ENCODE peak calls at places on chromosomes 2 and 18, in six cellular contexts. One of them, this sample, is unnamed.

GRCh38 chr2:158407031-158407430 is 49.5 kb downstream of the CCDC148 start:
- DNase-seq in T-cell: no peak
- DNase-seq in psoas muscle: no peak
- DNase-seq in PC-9: no peak
- DNase-seq in A549: no peak
- DNase-seq in fibroblast of villous mesenchyme: no peak
- DNase-seq in this sample: no peak

GRCh38 chr2:151206446-151206968 is 55.2 kb downstream of the RBM43 start:
- DNase-seq in PC-9: no peak
- DNase-seq in A549: no peak
- DNase-seq in psoas muscle: no peak
- DNase-seq in fibroblast of villous mesenchyme: no peak
- DNase-seq in T-cell: no peak
- DNase-seq in this sample: no peak

GRCh38 chr2:44802409-44803099 is 138.9 kb upstream of the SIX3 start:
- DNase-seq in A549: no peak
- DNase-seq in fibroblast of villous mesenchyme: no peak
- DNase-seq in T-cell: no peak
- DNase-seq in PC-9: no peak
- DNase-seq in psoas muscle: no peak
- DNase-seq in this sample: no peak

GRCh38 chr2:238638100-238638981 is 209.5 kb upstream of the TWIST2 start:
- DNase-seq in A549: no peak
- DNase-seq in psoas muscle: no peak
- DNase-seq in fibroblast of villous mesenchyme: no peak
- DNase-seq in T-cell: no peak
- DNase-seq in PC-9: no peak
- DNase-seq in this sample: no peak

GRCh38 chr2:151632993-151633592 is 101.2 kb downstream of the NEB start:
- DNase-seq in T-cell: no peak
- DNase-seq in psoas muscle: no peak
- DNase-seq in A549: peak
- DNase-seq in fibroblast of villous mesenchyme: peak
- DNase-seq in PC-9: no peak
- DNase-seq in this sample: peak

GRCh38 chr2:28761420-28761819 is 9.8 kb downstream of the PPP1CB start:
- DNase-seq in PC-9: no peak
- DNase-seq in psoas muscle: no peak
- DNase-seq in T-cell: no peak
- DNase-seq in A549: no peak
- DNase-seq in fibroblast of villous mesenchyme: no peak
- DNase-seq in this sample: no peak

GRCh38 chr2:165196411-165196810 is 7.4 kb downstream of the SCN3A start:
- DNase-seq in PC-9: no peak
- DNase-seq in A549: no peak
- DNase-seq in T-cell: no peak
- DNase-seq in fibroblast of villous mesenchyme: no peak
- DNase-seq in psoas muscle: no peak
- DNase-seq in this sample: no peak

GRCh38 chr2:37506407-37507068 is 162.1 kb downstream of the QPCT start:
- DNase-seq in fibroblast of villous mesenchyme: peak
- DNase-seq in A549: no peak
- DNase-seq in PC-9: no peak
- DNase-seq in psoas muscle: no peak
- DNase-seq in T-cell: no peak
- DNase-seq in this sample: peak

GRCh38 chr18:47160256-47160655 is 10.0 kb upstream of the HDHD2 start:
- DNase-seq in fibroblast of villous mesenchyme: no peak
- DNase-seq in A549: no peak
- DNase-seq in psoas muscle: no peak
- DNase-seq in PC-9: no peak
- DNase-seq in T-cell: no peak
- DNase-seq in this sample: no peak

GRCh38 chr2:222288590-222289279 is 10.1 kb downstream of the PAX3 start:
- DNase-seq in T-cell: no peak
- DNase-seq in PC-9: no peak
- DNase-seq in fibroblast of villous mesenchyme: no peak
- DNase-seq in A549: no peak
- DNase-seq in psoas muscle: no peak
- DNase-seq in this sample: no peak

GRCh38 chr2:236728916-236729670 is 159.5 kb downstream of the ACKR3 start:
- DNase-seq in A549: no peak
- DNase-seq in PC-9: no peak
- DNase-seq in T-cell: no peak
- DNase-seq in fibroblast of villous mesenchyme: no peak
- DNase-seq in psoas muscle: no peak
- DNase-seq in this sample: no peak

GRCh38 chr2:38486213-38487026 is 109.3 kb upstream of the ATL2 start:
- DNase-seq in T-cell: no peak
- DNase-seq in psoas muscle: no peak
- DNase-seq in PC-9: no peak
- DNase-seq in fibroblast of villous mesenchyme: no peak
- DNase-seq in A549: no peak
- DNase-seq in this sample: no peak

GRCh38 chr2:240584486-240585031 is 2.0 kb upstream of the CAPN10 start:
- DNase-seq in PC-9: no peak
- DNase-seq in A549: no peak
- DNase-seq in psoas muscle: peak
- DNase-seq in T-cell: no peak
- DNase-seq in fibroblast of villous mesenchyme: peak
- DNase-seq in this sample: peak

GRCh38 chr2:11073251-11073650 is 82.0 kb upstream of the SLC66A3 start:
- DNase-seq in fibroblast of villous mesenchyme: peak
- DNase-seq in A549: peak
- DNase-seq in PC-9: no peak
- DNase-seq in psoas muscle: no peak
- DNase-seq in T-cell: no peak
- DNase-seq in this sample: peak

GRCh38 chr2:190343170-190343499 is 254 bp upstream of the INPP1 start:
- DNase-seq in fibroblast of villous mesenchyme: no peak
- DNase-seq in A549: no peak
- DNase-seq in psoas muscle: no peak
- DNase-seq in T-cell: no peak
- DNase-seq in PC-9: no peak
- DNase-seq in this sample: no peak

GRCh38 chr2:170815746-170816498 is 765 bp upstream of the GAD1 start:
- DNase-seq in A549: peak
- DNase-seq in T-cell: peak
- DNase-seq in psoas muscle: peak
- DNase-seq in fibroblast of villous mesenchyme: peak
- DNase-seq in PC-9: peak
- DNase-seq in this sample: peak

GRCh38 chr2:152384992-152385391 is 50.0 kb downstream of the FMNL2 start:
- DNase-seq in psoas muscle: no peak
- DNase-seq in A549: no peak
- DNase-seq in PC-9: no peak
- DNase-seq in T-cell: no peak
- DNase-seq in fibroblast of villous mesenchyme: no peak
- DNase-seq in this sample: no peak

GRCh38 chr2:28958689-28959088 is 22.4 kb upstream of the TOGARAM2 start:
- DNase-seq in T-cell: peak
- DNase-seq in fibroblast of villous mesenchyme: peak
- DNase-seq in psoas muscle: peak
- DNase-seq in A549: peak
- DNase-seq in PC-9: peak
- DNase-seq in this sample: peak

GRCh38 chr2:45540942-45541341 is 70.1 kb downstream of the SRBD1 start:
- DNase-seq in PC-9: no peak
- DNase-seq in T-cell: no peak
- DNase-seq in psoas muscle: no peak
- DNase-seq in fibroblast of villous mesenchyme: no peak
- DNase-seq in A549: no peak
- DNase-seq in this sample: no peak

GRCh38 chr2:53715568-53715967 is 52.0 kb upstream of the CHAC2 start:
- DNase-seq in A549: peak
- DNase-seq in fibroblast of villous mesenchyme: peak
- DNase-seq in PC-9: no peak
- DNase-seq in T-cell: no peak
- DNase-seq in psoas muscle: no peak
- DNase-seq in this sample: peak

GRCh38 chr18:22320155-22320554 is 97.6 kb downstream of the CTAGE1 start:
- DNase-seq in T-cell: no peak
- DNase-seq in psoas muscle: no peak
- DNase-seq in A549: no peak
- DNase-seq in fibroblast of villous mesenchyme: no peak
- DNase-seq in PC-9: no peak
- DNase-seq in this sample: no peak

GRCh38 chr2:235051436-235052260 is 99.8 kb downstream of the SH3BP4 start:
- DNase-seq in A549: no peak
- DNase-seq in fibroblast of villous mesenchyme: peak
- DNase-seq in PC-9: no peak
- DNase-seq in T-cell: no peak
- DNase-seq in psoas muscle: peak
- DNase-seq in this sample: peak

This sample was measured in mesenchymal stem cell.